ENCODE peak calls at places on chromosomes 6 and 20, in six cellular contexts. V is HepG2; S is gastrocnemius medialis; G is spleen; A is CD8-positive, alpha-beta T cell; L is PC-9. E is an unnamed sample.

GRCh38 chr20:60121903-60122302 is 163.7 kb downstream of the CDH26 start:
- DNase-seq in G (no peak), L (no peak), S (no peak), A (no peak), V (no peak), E (no peak)

GRCh38 chr20:54165014-54165413 is 8.8 kb downstream of the CYP24A1 start:
- DNase-seq in G (no peak), A (no peak), S (no peak), L (no peak), V (no peak), E (no peak)

GRCh38 chr6:119022796-119023195 is 55.7 kb downstream of the FAM184A start:
- DNase-seq in L (no peak), V (no peak), G (no peak), A (no peak), S (no peak), E (no peak)

GRCh38 chr6:111481836-111482235 is 1.2 kb downstream of the REV3L start:
- DNase-seq in S (no peak), V (peak; percentile 23), L (no peak), A (no peak), G (no peak), E (no peak)

GRCh38 chr6:110090876-110091275 is 88.6 kb downstream of the WASF1 start:
- DNase-seq in L (no peak), A (no peak), S (no peak), G (no peak), V (no peak), E (no peak)

GRCh38 chr6:11979866-11980265 is 32.2 kb upstream of the HIVEP1 start:
- DNase-seq in G (no peak), A (no peak), V (no peak), L (no peak), S (no peak), E (no peak)

GRCh38 chr20:46849751-46850150 is 44.9 kb upstream of the EYA2 start:
- DNase-seq in G (no peak), S (no peak), V (no peak), L (no peak), A (no peak), E (no peak)

GRCh38 chr6:169964440-169965212 is 213.2 kb downstream of the ERMARD start:
- DNase-seq in V (no peak), L (no peak), A (no peak), G (peak; percentile 64), S (no peak), E (no peak)

GRCh38 chr6:102619585-102619984 is 1226.1 kb downstream of the GRIK2 start:
- DNase-seq in L (no peak), G (no peak), V (peak; percentile 2), S (no peak), A (no peak), E (no peak)

GRCh38 chr20:46894971-46895905 is 595 bp downstream of the EYA2 start:
- DNase-seq in G (no peak), V (no peak), A (no peak), L (no peak), S (no peak), E (no peak)

DNA sequence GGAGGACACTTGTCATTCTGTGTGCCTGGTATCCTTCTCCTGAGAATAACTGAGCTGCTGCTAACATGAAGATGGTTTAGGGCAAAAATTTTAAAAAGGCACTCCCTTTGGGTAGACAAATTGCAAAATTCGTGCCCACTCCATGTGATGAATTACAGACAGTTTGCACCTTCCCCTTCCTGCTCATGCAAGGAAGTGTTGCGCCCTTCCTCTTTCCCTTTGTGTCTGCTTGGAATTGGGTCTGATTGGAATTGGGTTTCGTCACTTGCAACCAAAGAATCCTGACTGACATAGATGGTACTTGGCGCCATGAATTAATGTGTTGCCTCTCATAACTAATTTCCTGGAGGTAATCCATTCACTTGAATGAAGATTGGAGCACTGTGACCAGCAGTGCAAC is 62.3 kb upstream of the SHLD1 start:
- DNase-seq in V (no peak), A (no peak), L (no peak), S (no peak), G (no peak), E (no peak)
- H3K4me1 ChIP-seq in V (peaks cover 50% of the 10 kb centered on the region), A (no peaks in the 10 kb centered on the region), L (peaks cover 7% of the 10 kb centered on the region), S (no peaks in the 10 kb centered on the region), G (peaks cover 47% of the 10 kb centered on the region), E (no peaks in the 10 kb centered on the region)

GRCh38 chr20:34427784-34428183 is 64.7 kb downstream of the ITCH start:
- DNase-seq in L (no peak), G (no peak), S (no peak), A (no peak), V (no peak), E (no peak)

GRCh38 chr20:34421766-34422466 is 58.8 kb downstream of the ITCH start:
- DNase-seq in V (no peak), A (no peak), L (no peak), S (no peak), G (no peak), E (no peak)

GRCh38 chr20:34420975-34421374 is 57.9 kb downstream of the ITCH start:
- DNase-seq in G (no peak), V (no peak), A (no peak), S (no peak), L (no peak), E (no peak)

GRCh38 chr20:34427331-34427730 is 64.3 kb downstream of the ITCH start:
- DNase-seq in G (no peak), L (no peak), A (no peak), S (no peak), V (no peak), E (no peak)

DNA sequence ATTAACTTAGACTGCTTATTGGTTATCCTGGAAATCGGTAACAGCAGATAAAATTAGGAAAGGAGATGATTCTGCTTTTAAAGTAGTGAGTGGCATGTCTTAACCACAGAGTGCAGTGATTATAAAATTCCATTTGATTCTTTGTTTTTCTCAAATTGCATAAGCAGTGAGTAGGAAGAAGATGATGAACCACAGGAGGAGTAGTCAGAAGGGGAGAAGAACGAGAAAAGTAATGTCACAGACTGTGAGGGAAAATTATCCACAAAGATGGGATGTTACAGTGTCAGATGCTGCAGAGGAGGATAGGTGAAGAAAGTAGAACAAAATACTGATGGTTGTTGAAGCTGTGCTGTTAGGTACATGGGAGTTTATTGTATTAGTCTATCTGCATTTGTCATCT is 63.0 kb downstream of the ITCH start:
- DNase-seq in S (no peak), A (no peak), G (no peak), L (no peak), V (no peak), E (no peak)
- H3K27ac ChIP-seq in S (no peak overlapping the region), A (no peak overlapping the region), G (no peak overlapping the region), L (no peak overlapping the region), V (no peak overlapping the region), E (no peak overlapping the region)

GRCh38 chr6:161035981-161036263 is 44.4 kb downstream of the MAP3K4 start:
- DNase-seq in S (no peak), V (no peak), G (no peak), A (no peak), L (no peak), E (no peak)

GRCh38 chr6:161037873-161038228 is 46.3 kb downstream of the MAP3K4 start:
- DNase-seq in G (no peak), A (no peak), S (no peak), L (no peak), V (no peak), E (no peak)

GRCh38 chr6:161031721-161032495 is 40.3 kb downstream of the MAP3K4 start:
- DNase-seq in V (peak; percentile 18), L (no peak), A (no peak), G (no peak), S (no peak), E (no peak)

GRCh38 chr6:161035182-161035980 is 43.8 kb downstream of the MAP3K4 start:
- DNase-seq in A (no peak), V (no peak), S (no peak), G (no peak), L (no peak), E (no peak)

DNA sequence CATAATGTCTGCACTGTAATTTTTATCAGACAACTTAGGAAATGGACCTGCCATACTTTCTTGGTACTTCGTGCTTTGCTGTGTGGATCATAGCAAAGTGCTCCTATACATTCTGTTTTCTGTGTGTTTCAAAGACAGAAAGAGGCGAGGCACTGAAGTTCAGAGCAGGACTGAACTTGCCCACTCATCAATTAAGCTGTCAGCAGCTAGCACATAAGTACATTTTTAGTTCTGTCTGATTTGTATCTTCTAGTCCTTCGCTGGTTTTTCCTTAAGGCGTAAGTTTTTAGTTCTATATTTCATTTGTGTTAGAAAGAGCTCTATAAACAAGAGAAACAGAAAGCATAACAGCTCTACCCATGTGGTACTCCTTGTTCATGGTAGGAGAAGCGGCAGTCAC is 42.1 kb downstream of the MAP3K4 start:
- DNase-seq in G (no peak), S (no peak), A (no peak), V (no peak), L (no peak), E (no peak)
- H3K4me3 ChIP-seq in G (no peak overlapping the region), S (no peak overlapping the region), A (no peak overlapping the region), V (no peak overlapping the region), L (no peak overlapping the region), E (no peak overlapping the region)

DNA sequence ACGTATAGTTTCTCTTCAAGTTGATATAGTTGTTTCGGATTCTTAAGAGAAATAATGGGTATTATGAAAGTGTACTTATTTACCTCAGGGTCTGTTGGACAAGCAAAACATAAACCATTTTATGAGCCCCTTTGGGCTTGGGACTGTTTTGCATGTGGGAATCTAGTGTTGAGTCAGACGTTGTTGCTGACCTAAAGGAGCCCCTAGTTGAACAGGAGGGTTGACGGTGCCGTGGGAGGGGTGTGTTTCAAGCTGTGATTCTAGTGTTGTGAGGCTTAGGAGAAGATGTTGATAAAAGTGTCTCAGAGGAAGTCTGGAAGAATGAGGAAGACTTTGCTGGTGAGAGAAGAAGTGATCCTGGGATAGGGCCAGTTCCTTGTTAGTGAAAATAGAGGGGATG is 140.0 kb downstream of the ARID1B start:
- DNase-seq in L (no peak), S (no peak), G (no peak), V (no peak), A (no peak), E (no peak)
- H3K4me1 ChIP-seq in L (no peaks in the 10 kb centered on the region), S (peaks cover 37% of the 10 kb centered on the region), G (peaks cover 54% of the 10 kb centered on the region), V (no peaks in the 10 kb centered on the region), A (peaks cover 27% of the 10 kb centered on the region), E (no peaks in the 10 kb centered on the region)

GRCh38 chr6:149140137-149140909 is 177.2 kb upstream of the TAB2 start:
- DNase-seq in L (no peak), V (no peak), A (peak; percentile 62), S (no peak), G (peak; percentile 69), E (no peak)

GRCh38 chr6:149139782-149140136 is 177.8 kb upstream of the TAB2 start:
- DNase-seq in G (no peak), S (no peak), A (no peak), L (no peak), V (no peak), E (no peak)

GRCh38 chr6:149138699-149139294 is 178.7 kb upstream of the TAB2 start:
- DNase-seq in L (no peak), G (no peak), V (no peak), S (no peak), A (no peak), E (no peak)

GRCh38 chr6:149142924-149143429 is 174.5 kb upstream of the TAB2 start:
- DNase-seq in A (no peak), G (no peak), V (no peak), L (no peak), S (no peak), E (no peak)

GRCh38 chr6:149140910-149141290 is 176.6 kb upstream of the TAB2 start:
- DNase-seq in V (no peak), L (no peak), S (no peak), A (no peak), G (no peak), E (no peak)
- H3K27ac ChIP-seq in V (no peak overlapping the region), L (no peak overlapping the region), S (no peak overlapping the region), A (peak overlapping the region; percentile 65), G (peak overlapping the region; percentile 81), E (no peak overlapping the region)